ENCODE peak calls at places on chromosomes 16 and 17, in four cellular contexts. K is K562, U is GM12878, Q is HepG2. T is an unnamed sample.

GRCh38 chr17:27378482-27379200 is 77.6 kb upstream of the KSR1 start:
- DNase-seq in K (no peak), U (no peak), Q (no peak), T (no peak)

GRCh38 chr17:46841561-46842379 is 9.6 kb upstream of the WNT9B start:
- DNase-seq in K (peak; percentile 80), U (no peak), Q (no peak), T (peak; percentile 78)

GRCh38 chr16:25235991-25236390 is 19.2 kb downstream of the AQP8 start:
- DNase-seq in K (no peak), U (no peak), Q (no peak), T (peak; percentile 24)

GRCh38 chr16:1971678-1972489 is at the start of gene TBL3:
- DNase-seq in K (peak; percentile 92), U (peak; percentile 70), Q (peak; percentile 87), T (peak; percentile 96)

GRCh38 chr16:31073073-31073822 is 792 bp downstream of the ZNF668 start:
- DNase-seq in K (peak; percentile 93), U (no peak), Q (peak; percentile 87), T (peak; percentile 96)

GRCh38 chr17:29363716-29364115 is 26.4 kb upstream of the TAOK1 start:
- DNase-seq in K (no peak), U (no peak), Q (no peak), T (no peak)

GRCh38 chr17:17752822-17753448 is 71.7 kb downstream of the RAI1 start:
- DNase-seq in K (no peak), U (no peak), Q (no peak), T (no peak)

GRCh38 chr16:88936008-88936912 is 40.7 kb downstream of the CBFA2T3 start:
- DNase-seq in K (no peak), U (no peak), Q (peak; percentile 34), T (no peak)

GRCh38 chr17:61132524-61133025 is 267.1 kb upstream of the TBX2 start:
- DNase-seq in K (no peak), U (no peak), Q (no peak), T (no peak)

GRCh38 chr16:68972008-68972407 is 128.7 kb downstream of the TANGO6 start:
- DNase-seq in K (no peak), U (no peak), Q (no peak), T (peak; percentile 91)

GRCh38 chr17:77527394-77527793 is 386.6 kb downstream of the SEC14L1 start:
- DNase-seq in K (no peak), U (no peak), Q (no peak), T (no peak)

GRCh38 chr16:68499011-68499410 is 40.1 kb upstream of the ZFP90 start:
- DNase-seq in K (no peak), U (no peak), Q (no peak), T (no peak)

GRCh38 chr16:11182381-11182780 is 73.6 kb downstream of the SOCS1 start:
- DNase-seq in K (no peak), U (no peak), Q (no peak), T (no peak)

GRCh38 chr17:43733956-43734355 is 24.6 kb downstream of the SOST start:
- DNase-seq in K (no peak), U (no peak), Q (no peak), T (no peak)
- TF ChIP-seq EZH2 in K (no peak), U (no peak), Q (no peak), T (no peak)

GRCh38 chr16:71461686-71462648 is at the start of gene ZNF23:
- DNase-seq in K (peak; percentile 94), U (peak; percentile 39), Q (peak; percentile 64), T (peak; percentile 83)
- TF ChIP-seq REST in K (peak; percentile 88), U (no peak), Q (no peak), T (peak; percentile 34)

GRCh38 chr17:72594248-72594647 is 473.4 kb downstream of the SOX9 start:
- DNase-seq in K (no peak), U (no peak), Q (no peak), T (peak; percentile 61)

GRCh38 chr17:72591500-72592241 is 470.9 kb downstream of the SOX9 start:
- DNase-seq in K (no peak), U (no peak), Q (peak; percentile 28), T (peak; percentile 58)

GRCh38 chr17:72590882-72591499 is 470.2 kb downstream of the SOX9 start:
- DNase-seq in K (no peak), U (no peak), Q (no peak), T (no peak)

GRCh38 chr17:72592242-72592966 is 471.6 kb downstream of the SOX9 start:
- DNase-seq in K (peak; percentile 69), U (no peak), Q (peak; percentile 78), T (peak; percentile 86)

GRCh38 chr17:72592967-72593325 is 472.1 kb downstream of the SOX9 start:
- DNase-seq in K (no peak), U (no peak), Q (no peak), T (no peak)
- TF ChIP-seq JUNB in K (no peak), U (no peak), Q (no peak), T (no peak)

DNA sequence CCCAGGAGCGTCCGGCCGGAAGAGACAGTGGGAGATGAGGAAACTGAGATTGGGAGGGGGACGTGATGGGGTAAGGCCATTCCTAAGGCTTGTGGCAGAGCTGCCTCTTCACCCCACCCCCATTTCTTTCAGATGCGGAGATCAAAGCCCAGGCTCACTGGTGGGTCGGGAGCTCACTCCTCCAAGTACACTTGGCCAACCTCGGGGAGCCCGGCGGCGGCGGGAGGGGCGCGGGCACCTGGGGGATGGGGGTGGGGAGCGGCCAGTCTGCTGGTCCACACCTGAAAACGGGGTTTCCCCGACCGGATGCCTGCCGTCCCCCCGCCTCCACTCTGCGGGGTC is 17.7 kb upstream of the CBX8 start:
- DNase-seq in K (no peak), U (no peak), Q (no peak), T (no peak)
- TF ChIP-seq EZH2 in K (no peak), U (no peak), Q (no peak), T (peak; percentile 6)

GRCh38 chr16:78560997-78561396 is 461.5 kb downstream of the WWOX start:
- DNase-seq in K (no peak), U (no peak), Q (no peak), T (no peak)

GRCh38 chr16:78562650-78563049 is 463.2 kb downstream of the WWOX start:
- DNase-seq in K (no peak), U (no peak), Q (no peak), T (no peak)

GRCh38 chr16:78562156-78562555 is 462.7 kb downstream of the WWOX start:
- DNase-seq in K (no peak), U (no peak), Q (no peak), T (no peak)

GRCh38 chr16:78566397-78567073 is 467.1 kb downstream of the WWOX start:
- DNase-seq in K (no peak), U (no peak), Q (no peak), T (no peak)

GRCh38 chr16:78563905-78564304 is 464.5 kb downstream of the WWOX start:
- DNase-seq in K (no peak), U (no peak), Q (no peak), T (no peak)
- TF ChIP-seq REST in K (no peak), U (no peak), Q (no peak), T (no peak)

GRCh38 chr16:83992624-83993023 is 24.6 kb downstream of the NECAB2 start:
- DNase-seq in K (no peak), U (no peak), Q (no peak), T (no peak)
- TF ChIP-seq JUNB in K (no peak), U (no peak), Q (no peak), T (no peak)

DNA sequence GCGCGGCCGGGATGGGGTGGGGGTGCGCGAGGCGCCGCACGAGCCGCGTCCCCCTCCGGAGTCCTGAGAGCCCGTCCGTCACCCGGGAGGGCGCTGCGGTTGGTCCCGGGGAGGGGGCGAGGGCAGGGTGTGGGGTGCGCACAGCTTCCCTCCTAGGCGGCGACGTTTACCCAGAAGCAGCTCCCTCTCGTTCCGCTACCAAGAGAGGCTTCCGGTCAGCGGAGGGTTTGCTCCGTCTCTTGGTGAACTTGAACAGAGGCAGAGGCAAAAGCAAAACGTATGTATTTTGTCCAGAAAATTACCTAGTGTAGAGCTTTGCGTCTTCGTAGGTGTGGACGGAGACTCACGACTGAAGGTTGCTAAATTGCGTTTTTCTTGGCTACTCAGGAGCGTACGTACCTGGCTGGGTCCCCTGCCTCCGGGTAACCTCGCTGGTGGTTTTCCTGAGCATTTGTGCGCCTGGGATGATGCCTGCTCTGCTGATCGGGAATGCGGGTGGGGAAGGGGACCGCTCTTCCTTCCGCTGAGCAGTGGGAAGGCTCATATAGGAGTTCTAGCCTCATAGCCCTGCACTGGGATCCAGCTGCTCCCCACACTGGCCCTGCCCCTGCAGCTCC is 824 bp downstream of the WSCD1 start:
- DNase-seq in K (no peak), U (no peak), Q (no peak), T (peak; percentile 51)
- TF ChIP-seq EZH2 in K (no peak), U (no peak), Q (peak; percentile 65), T (no peak)

DNA sequence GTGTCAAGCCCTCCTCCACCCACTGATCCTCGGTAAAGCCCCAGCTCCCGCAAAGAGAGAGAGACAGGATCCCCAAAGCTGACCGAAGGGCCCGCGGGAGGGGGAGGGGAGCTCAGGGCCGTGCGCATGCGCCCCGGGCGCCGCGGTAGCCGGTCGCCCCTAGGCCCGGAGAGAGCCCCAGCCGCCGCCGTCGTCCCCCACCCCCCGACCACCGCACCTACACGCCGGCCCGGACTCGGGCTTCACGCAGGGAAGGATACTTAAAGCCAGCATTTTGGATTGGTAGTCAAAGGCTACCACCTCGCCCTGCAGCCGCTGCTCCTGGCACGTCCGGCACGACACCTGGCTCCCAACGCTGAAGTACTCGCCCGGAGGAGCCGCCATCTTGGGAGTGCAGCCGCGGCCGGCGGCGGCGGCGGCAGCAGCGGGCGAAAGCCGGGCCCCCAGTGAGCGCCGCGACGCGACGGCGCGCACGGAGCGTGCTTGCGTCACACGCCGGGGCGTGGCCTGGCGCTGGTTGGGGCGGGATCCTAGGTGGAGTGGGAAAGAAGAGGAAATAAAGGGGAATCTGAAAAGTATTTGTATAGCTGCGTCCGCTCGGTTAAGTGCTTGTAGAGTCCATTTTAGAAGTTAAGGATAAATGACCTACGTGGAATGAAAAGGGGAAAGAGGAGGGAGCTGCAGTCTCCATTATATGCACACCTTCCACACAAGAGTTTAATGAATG is at the start of gene LSM12:
- DNase-seq in K (peak; percentile 92), U (peak; percentile 68), Q (peak; percentile 90), T (peak; percentile 95)
- TF ChIP-seq REST in K (peak; percentile 44), U (no peak), Q (no peak), T (no peak)

T was measured in GM23338.